ENCODE peak calls at places on chromosomes 13 and 19, in four cellular contexts. L is kidney epithelial cell, W is stomach, U is ascending aorta. P is an unnamed sample. For H3K27me3, the result is how much of the 10 kb centered on the place peaks cover.

GRCh38 chr19:7790416-7790815 is 27.4 kb downstream of the CLEC4M start:
- DNase-seq in L (no peak), W (no peak), U (no peak), P (no peak)

GRCh38 chr13:77860621-77861020 is 58.0 kb downstream of the EDNRB start:
- DNase-seq in W (no peak), U (no peak), L (no peak), P (no peak)

GRCh38 chr19:29104605-29105241 is 108.2 kb downstream of the UQCRFS1 start:
- DNase-seq in L (no peak), U (no peak), W (no peak), P (no peak)

GRCh38 chr19:1244693-1245451 is 3.3 kb downstream of the ATP5F1D start:
- DNase-seq in U (no peak), L (no peak), W (peak), P (no peak)

GRCh38 chr19:16367269-16367683 is 42.6 kb downstream of the KLF2 start:
- DNase-seq in L (no peak), W (no peak), U (no peak), P (no peak)

GRCh38 chr13:109205315-109205714 is 575.9 kb downstream of the MYO16 start:
- DNase-seq in L (no peak), W (no peak), U (no peak), P (no peak)

GRCh38 chr13:96053003-96053703 is at the start of gene UGGT2:
- DNase-seq in U (peak), L (peak), W (peak), P (peak)

GRCh38 chr19:10766681-10767201 is 48.9 kb downstream of the DNM2 start:
- DNase-seq in W (peak), U (no peak), L (no peak), P (no peak)

GRCh38 chr13:31204592-31204991 is 4.8 kb downstream of the B3GLCT start:
- DNase-seq in L (peak), U (no peak), W (no peak), P (no peak)

GRCh38 chr19:39499082-39499642 is 415 bp downstream of the DLL3 start:
- DNase-seq in L (no peak), W (no peak), U (no peak), P (peak)

GRCh38 chr19:28185646-28186045 is 1027.3 kb downstream of the UQCRFS1 start:
- DNase-seq in L (no peak), U (no peak), W (no peak), P (no peak)

GRCh38 chr19:29773141-29773540 is 38.6 kb upstream of the CCNE1 start:
- DNase-seq in W (no peak), L (no peak), U (no peak), P (no peak)

GRCh38 chr19:17424743-17425365 is 5.0 kb downstream of the MVB12A start:
- DNase-seq in U (no peak), L (no peak), W (no peak), P (peak)

GRCh38 chr19:13428352-13428751 is 77.9 kb downstream of the CACNA1A start:
- DNase-seq in U (no peak), W (no peak), L (no peak), P (peak)

GRCh38 chr19:51145926-51146493 is 3.9 kb downstream of the SIGLEC7 start:
- DNase-seq in U (no peak), W (no peak), L (no peak), P (no peak)

GRCh38 chr19:51146751-51147150 is 4.7 kb downstream of the SIGLEC7 start:
- DNase-seq in W (no peak), U (no peak), L (no peak), P (no peak)

GRCh38 chr19:51150627-51151026 is 8.5 kb downstream of the SIGLEC7 start:
- DNase-seq in W (no peak), L (no peak), U (no peak), P (no peak)

GRCh38 chr19:51148571-51148970 is 6.5 kb downstream of the SIGLEC7 start:
- DNase-seq in L (no peak), W (no peak), U (no peak), P (no peak)

DNA sequence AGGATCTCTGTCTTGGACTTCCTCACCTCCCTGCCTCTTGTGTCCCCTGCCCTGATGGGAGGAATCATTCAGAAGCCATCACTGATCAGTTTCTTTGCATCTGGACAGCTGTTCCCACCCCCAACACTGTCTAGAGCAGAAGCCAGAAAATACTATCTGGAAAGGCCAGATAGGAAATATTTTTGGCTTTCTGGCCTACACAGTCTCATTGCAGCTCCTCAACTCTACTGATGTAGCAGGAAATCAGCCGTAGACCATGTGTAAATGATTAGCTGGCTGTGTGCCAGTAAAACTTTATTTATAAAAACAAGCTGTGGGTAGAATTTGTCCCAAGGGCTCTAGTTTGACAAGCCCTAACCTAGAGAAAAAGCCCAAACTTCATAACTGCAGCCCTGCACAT is 5.6 kb downstream of the SIGLEC7 start:
- DNase-seq in W (no peak), L (no peak), U (no peak), P (no peak)
- H3K27me3 ChIP-seq in W (under half), L (under half), U (under half), P (under half)

GRCh38 chr19:58326914-58327726 is at the start of gene ZSCAN22:
- DNase-seq in U (peak), W (peak), L (peak), P (peak)

GRCh38 chr19:58328999-58329398 is 2.2 kb downstream of the ZSCAN22 start:
- DNase-seq in U (no peak), W (no peak), L (no peak), P (peak)

GRCh38 chr19:58330458-58330857 is 3.7 kb downstream of the ZSCAN22 start:
- DNase-seq in L (no peak), U (no peak), W (peak), P (no peak)

GRCh38 chr19:58326501-58326913 is 287 bp upstream of the ZSCAN22 start:
- DNase-seq in U (no peak), W (no peak), L (no peak), P (no peak)

GRCh38 chr19:58325623-58326022 is 1.2 kb upstream of the ZSCAN22 start:
- DNase-seq in W (no peak), L (no peak), U (no peak), P (no peak)
- H3K4me3 ChIP-seq in W (peak), L (no peak), U (no peak), P (no peak)

GRCh38 chr13:36354842-36355241 is 8.6 kb upstream of the SPART start:
- DNase-seq in U (no peak), L (no peak), W (no peak), P (no peak)
- H3K27me3 ChIP-seq in U (under half), L (under half), W (under half), P (under half)

GRCh38 chr19:49419173-49419572 is 4.1 kb downstream of the PTH2 start:
- DNase-seq in U (no peak), W (no peak), L (no peak), P (no peak)

GRCh38 chr19:49422407-49423277 is 599 bp downstream of the PTH2 start:
- DNase-seq in W (no peak), L (no peak), U (no peak), P (peak)

GRCh38 chr19:49421878-49422202 is 1.4 kb downstream of the PTH2 start:
- DNase-seq in W (no peak), L (no peak), U (no peak), P (peak)

GRCh38 chr19:49420227-49420626 is 3.0 kb downstream of the PTH2 start:
- DNase-seq in U (no peak), W (no peak), L (no peak), P (no peak)

DNA sequence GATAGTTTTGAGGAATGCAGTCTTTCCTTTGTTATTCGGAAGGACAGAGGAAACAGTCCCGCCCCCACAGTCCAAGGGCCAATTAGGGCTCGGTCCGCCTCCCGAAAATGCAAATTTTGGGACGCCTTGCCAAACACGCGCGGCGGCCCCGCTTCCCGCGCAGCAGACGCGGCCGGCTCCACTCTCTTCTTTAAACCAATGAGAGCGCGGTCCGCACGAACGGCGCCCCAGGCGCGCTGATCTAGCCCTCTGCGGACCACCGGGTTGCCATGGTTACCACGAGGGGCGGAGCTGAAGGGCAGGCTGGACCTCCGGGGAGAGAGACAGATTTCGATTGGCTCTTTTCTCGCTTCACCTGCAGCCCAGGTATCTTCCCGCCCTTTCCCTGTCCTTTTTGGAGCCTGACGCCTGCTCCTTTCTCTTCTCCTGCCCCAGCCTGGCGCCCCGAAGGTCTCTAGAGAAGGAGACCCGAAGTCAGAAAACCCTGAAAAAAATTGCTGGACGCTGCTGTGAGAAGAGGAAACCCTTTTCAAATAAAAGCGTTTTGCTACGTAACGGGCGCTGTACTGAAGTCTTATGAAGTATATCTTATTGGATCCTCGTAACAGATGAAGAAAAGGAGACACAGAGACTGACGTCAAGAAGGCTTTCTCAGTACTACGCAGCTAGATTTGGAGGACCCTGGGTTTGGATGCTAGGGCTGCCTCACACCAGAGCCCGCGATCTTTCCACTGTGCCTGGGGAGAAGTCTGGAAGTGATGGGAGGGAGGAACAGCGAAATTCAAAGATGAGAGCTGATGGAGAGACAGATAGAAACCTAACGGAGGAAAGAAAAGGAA is 2.0 kb downstream of the PTH2 start:
- DNase-seq in W (peak), L (no peak), U (peak), P (peak)
- H3K4me3 ChIP-seq in W (no peak), L (no peak), U (no peak), P (peak)